ENCODE peak calls at places on chromosomes 12 and 14, in eight cellular contexts. O is IMR-90, M is fibroblast of lung, H is neural progenitor cell, L is endodermal cell, R is NT2/D1, E is HCT116, G is astrocyte. X is an unnamed sample. For H3K4me1, the result is how much of the 10 kb centered on the place peaks cover.

GRCh38 chr12:102948941-102949352 is 8.5 kb upstream of the ASCL1 start:
- DNase-seq in G (no peak), E (peak), O (peak), L (peak), H (peak), R (no peak), M (peak), X (peak)

GRCh38 chr12:47366203-47366978 is 286.6 kb upstream of the AMIGO2 start:
- DNase-seq in G (no peak), O (no peak), L (no peak), H (no peak), M (no peak), R (no peak), E (no peak), X (no peak)

GRCh38 chr14:36718216-36718615 is 56.6 kb downstream of the PAX9 start:
- DNase-seq in R (no peak), O (no peak), G (peak), M (no peak), L (no peak), E (no peak), H (no peak), X (no peak)

GRCh38 chr14:34356267-34356660 is 105.8 kb downstream of the SPTSSA start:
- DNase-seq in M (peak), O (peak), E (no peak), G (no peak), R (no peak), H (no peak), L (peak), X (peak)

GRCh38 chr12:6570264-6570887 is 2.3 kb upstream of the NOP2 start:
- DNase-seq in O (no peak), M (peak), E (peak), R (peak), H (peak), G (no peak), L (peak), X (peak)

GRCh38 chr12:162467-163307 is 51.3 kb downstream of the SLC6A12 start:
- DNase-seq in H (peak), R (no peak), G (no peak), E (no peak), M (no peak), L (peak), O (no peak), X (no peak)

GRCh38 chr12:51323966-51324895 is at the start of gene BIN2:
- DNase-seq in M (no peak), E (no peak), R (no peak), L (no peak), H (no peak), G (no peak), O (no peak), X (no peak)

GRCh38 chr12:57630891-57631433 is 2.0 kb downstream of the B4GALNT1 start:
- DNase-seq in G (no peak), H (peak), O (no peak), L (peak), R (no peak), E (no peak), M (no peak), X (no peak)

GRCh38 chr12:117646595-117646994 is 285.2 kb upstream of the NOS1 start:
- DNase-seq in R (no peak), G (no peak), M (no peak), H (peak), O (no peak), E (no peak), L (peak), X (no peak)

GRCh38 chr14:56891226-56891625 is 80.9 kb upstream of the OTX2 start:
- DNase-seq in L (no peak), O (no peak), M (no peak), R (no peak), H (peak), E (no peak), G (no peak), X (no peak)

GRCh38 chr12:11719678-11720099 is 70.2 kb downstream of the ETV6 start:
- DNase-seq in O (peak), L (peak), H (no peak), R (peak), E (no peak), M (peak), G (peak), X (peak)

GRCh38 chr14:78606111-78606510 is 435.9 kb downstream of the NRXN3 start:
- DNase-seq in L (no peak), E (no peak), R (no peak), O (peak), M (peak), G (peak), H (no peak), X (peak)

GRCh38 chr12:120999191-121000120 is 16.8 kb downstream of the C12orf43 start:
- DNase-seq in L (peak), H (peak), G (peak), M (peak), R (no peak), O (peak), E (no peak), X (peak)

GRCh38 chr12:118334939-118335567 is 37.7 kb downstream of the TAOK3 start:
- DNase-seq in H (no peak), L (no peak), M (peak), R (no peak), E (no peak), G (peak), O (no peak), X (no peak)

GRCh38 chr14:91253795-91254323 is 9.4 kb upstream of the GPR68 start:
- DNase-seq in G (no peak), R (no peak), M (no peak), O (no peak), L (peak), E (no peak), H (no peak), X (no peak)

GRCh38 chr14:91246051-91246852 is 1.7 kb upstream of the GPR68 start:
- DNase-seq in O (no peak), H (no peak), M (no peak), G (no peak), L (no peak), E (no peak), R (no peak), X (no peak)

GRCh38 chr14:91252901-91253794 is 8.6 kb upstream of the GPR68 start:
- DNase-seq in E (no peak), R (no peak), M (no peak), H (peak), O (no peak), L (peak), G (no peak), X (peak)

GRCh38 chr14:91250912-91251311 is 6.4 kb upstream of the GPR68 start:
- DNase-seq in L (no peak), R (no peak), E (no peak), G (no peak), H (no peak), O (no peak), M (no peak), X (peak)

DNA sequence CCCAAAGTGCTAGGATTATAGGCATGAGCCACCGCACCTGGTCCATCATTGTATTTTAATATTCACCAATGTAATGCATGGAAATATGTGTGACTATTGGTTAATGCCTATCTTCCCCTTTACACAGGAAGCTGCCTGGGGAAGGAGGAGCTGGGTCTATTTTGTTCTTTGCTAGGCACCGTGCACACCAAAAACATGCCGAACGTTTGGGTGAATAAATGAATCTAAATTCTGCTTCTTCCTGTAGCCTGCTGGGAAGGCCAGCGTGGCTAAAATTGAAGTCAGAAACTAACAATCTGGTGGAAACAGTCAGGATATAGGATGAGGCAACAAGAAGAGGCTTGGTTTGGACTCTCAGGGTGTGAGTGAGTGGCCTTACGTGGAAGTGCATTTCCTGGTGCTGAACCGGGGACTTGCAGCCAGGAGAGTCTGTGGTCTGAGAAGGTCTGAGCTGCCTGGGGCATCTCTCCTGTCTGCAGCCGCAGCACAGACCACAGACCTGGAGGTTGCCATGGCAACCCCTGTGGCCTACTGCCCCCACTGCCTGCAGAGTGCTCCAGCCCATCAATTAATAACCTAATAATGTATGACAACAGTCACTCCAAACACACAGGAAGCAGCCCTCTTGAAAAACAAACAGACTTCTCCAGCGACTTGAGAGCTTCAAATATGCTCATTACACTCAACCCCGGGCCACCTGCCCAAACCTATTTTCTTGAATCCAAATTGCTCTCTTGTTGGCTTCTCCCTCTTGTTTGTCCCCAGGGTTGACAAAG is 5.5 kb upstream of the GPR68 start:
- DNase-seq in G (peak), R (no peak), H (peak), E (no peak), L (peak), O (no peak), M (no peak), X (peak)
- H3K4me1 ChIP-seq in G (under half), R (under half), H (under half), E (under half), L (under half), O (under half), M (under half), X (under half)

GRCh38 chr12:1691123-1692007 is 495 bp downstream of the ADIPOR2 start:
- DNase-seq in R (peak), O (no peak), E (no peak), G (no peak), H (peak), L (no peak), M (no peak), X (peak)

GRCh38 chr12:1692221-1692620 is 1.4 kb downstream of the ADIPOR2 start:
- DNase-seq in E (no peak), R (no peak), O (no peak), G (no peak), H (no peak), L (no peak), M (no peak), X (no peak)

GRCh38 chr12:1690578-1691122 is at the start of gene ADIPOR2:
- DNase-seq in E (peak), O (peak), H (peak), R (peak), M (peak), L (peak), G (peak), X (peak)

GRCh38 chr12:1695836-1696670 is 5.2 kb downstream of the ADIPOR2 start:
- DNase-seq in G (peak), E (no peak), O (no peak), H (no peak), L (no peak), M (no peak), R (no peak), X (peak)

GRCh38 chr12:1692895-1693294 is 2.0 kb downstream of the ADIPOR2 start:
- DNase-seq in H (no peak), O (no peak), L (no peak), R (no peak), G (no peak), E (no peak), M (no peak), X (no peak)
- H3K9ac ChIP-seq in H (no peak), O (no peak), L (no peak), R (no peak), G (no peak), E (no peak), M (no peak), X (peak)

GRCh38 chr12:76519538-76519937 is 40.0 kb downstream of the OSBPL8 start:
- DNase-seq in M (no peak), O (no peak), R (no peak), H (no peak), E (no peak), G (peak), L (no peak), X (no peak)
- H3K4me3 ChIP-seq in M (no peak), O (no peak), R (no peak), H (no peak), E (no peak), G (no peak), L (no peak), X (no peak)

DNA sequence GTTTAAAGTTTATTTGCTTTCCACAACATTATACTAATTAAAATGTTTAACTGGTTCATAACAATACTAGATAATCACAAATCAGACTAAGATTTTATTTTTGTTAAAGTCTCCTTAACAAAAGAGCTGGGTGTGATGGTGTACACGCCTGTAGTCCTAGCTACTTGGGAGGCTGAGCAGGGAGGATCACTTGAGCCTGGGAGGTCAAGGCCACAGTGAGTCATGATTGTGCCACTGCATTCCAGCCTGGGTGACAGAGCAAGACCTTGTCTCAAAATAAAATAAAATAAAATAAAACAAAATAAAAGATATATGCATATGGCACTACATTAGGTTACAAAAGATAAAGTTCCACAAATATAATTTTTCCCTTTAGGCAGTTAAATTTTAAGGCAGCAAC is 5.6 kb downstream of the MIS18BP1 start:
- DNase-seq in E (no peak), M (no peak), L (no peak), R (no peak), G (no peak), H (no peak), O (no peak), X (no peak)
- H3K4me1 ChIP-seq in E (under half), M (under half), L (under half), R (under half), G (under half), H (under half), O (under half), X (under half)

GRCh38 chr12:64780220-64780530 is 21.0 kb upstream of the GNS start:
- DNase-seq in H (peak), O (no peak), M (no peak), R (no peak), G (no peak), E (no peak), L (no peak), X (no peak)

GRCh38 chr12:64782181-64782580 is 23.0 kb upstream of the GNS start:
- DNase-seq in O (no peak), E (no peak), H (no peak), L (no peak), M (no peak), R (no peak), G (no peak), X (no peak)

GRCh38 chr12:64779349-64779974 is 20.3 kb upstream of the GNS start:
- DNase-seq in H (peak), R (no peak), O (no peak), L (no peak), M (no peak), E (no peak), G (no peak), X (no peak)

GRCh38 chr12:64780531-64781373 is 21.5 kb upstream of the GNS start:
- DNase-seq in O (no peak), G (no peak), L (peak), R (no peak), H (peak), E (no peak), M (no peak), X (peak)

GRCh38 chr12:64781374-64782029 is 22.3 kb upstream of the GNS start:
- DNase-seq in O (no peak), R (no peak), E (no peak), M (no peak), G (no peak), L (no peak), H (peak), X (no peak)
- H3K9ac ChIP-seq in O (no peak), R (peak), E (peak), M (no peak), G (no peak), L (no peak), H (no peak), X (no peak)

GRCh38 chr12:110844551-110845395 is 2.0 kb upstream of the CCDC63 start:
- DNase-seq in H (no peak), M (peak), R (no peak), O (no peak), G (peak), E (no peak), L (no peak), X (peak)
- H3K4me3 ChIP-seq in H (no peak), M (no peak), R (no peak), O (no peak), G (no peak), E (no peak), L (no peak), X (peak)

GRCh38 chr14:100079606-100080005 is 14.4 kb downstream of the EVL start:
- DNase-seq in O (no peak), L (no peak), G (no peak), H (no peak), M (no peak), R (no peak), E (no peak), X (no peak)

GRCh38 chr14:100078216-100078780 is 13.1 kb downstream of the EVL start:
- DNase-seq in M (no peak), L (no peak), H (peak), R (no peak), G (no peak), E (no peak), O (no peak), X (no peak)

GRCh38 chr14:100078997-100079561 is 13.9 kb downstream of the EVL start:
- DNase-seq in E (no peak), G (peak), M (peak), L (peak), H (peak), O (peak), R (no peak), X (peak)

GRCh38 chr14:100081997-100082625 is 16.9 kb downstream of the EVL start:
- DNase-seq in O (no peak), M (no peak), E (no peak), H (no peak), L (no peak), G (no peak), R (no peak), X (no peak)

DNA sequence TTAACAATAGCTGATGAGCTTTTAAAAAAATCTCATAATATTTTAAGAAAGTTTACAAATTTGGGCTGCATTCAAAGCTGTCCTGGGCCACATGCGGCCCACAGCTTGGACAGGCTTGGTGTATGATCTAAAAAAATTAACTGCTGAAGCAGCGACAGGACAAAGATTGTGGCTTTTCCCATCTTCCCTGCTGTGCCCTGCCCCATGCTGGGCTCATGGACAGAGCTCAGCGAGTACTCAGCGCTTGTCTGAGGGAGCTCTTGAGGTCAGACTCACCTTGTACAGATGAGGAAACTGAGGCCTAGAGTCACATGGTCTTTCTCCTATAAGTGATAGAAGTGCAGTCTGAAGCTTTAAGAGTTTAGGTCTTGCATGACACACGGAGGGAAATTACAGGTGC is 15.0 kb downstream of the EVL start:
- DNase-seq in O (no peak), R (no peak), H (no peak), M (no peak), G (no peak), E (no peak), L (no peak), X (no peak)
- H3K4me1 ChIP-seq in O (under half), R (under half), H (under half), M (under half), G (under half), E (under half), L (under half), X (under half)

X was measured in GM23248.